ENCODE peak calls at places on chromosomes 1 and 21, in four cellular contexts. D is H54; M is mesothelial cell of epicardium; B is stimulated activated CD8-positive, alpha-beta memory T cell treated with anti-CD3 and anti-CD28 coated beads, Interleukin-15, amount 100 ng/mL, for 1 hour. E is an unnamed sample.

GRCh38 chr21:45270306-45270821 is 17.3 kb downstream of the POFUT2 start:
- DNase-seq in B (no peak), D (no peak), M (no peak), E (no peak)

GRCh38 chr21:15233611-15234010 is 168.8 kb upstream of the NRIP1 start:
- DNase-seq in M (no peak), B (no peak), D (no peak), E (no peak)

GRCh38 chr1:205973377-205974232 is 29.6 kb downstream of the RAB7B start:
- DNase-seq in D (no peak), B (no peak), M (no peak), E (no peak)

GRCh38 chr21:34971656-34972055 is 77.4 kb downstream of the RUNX1 start:
- DNase-seq in D (no peak), M (no peak), B (no peak), E (no peak)

GRCh38 chr1:228217551-228218344 is 9.9 kb downstream of the OBSCN start:
- DNase-seq in B (no peak), M (no peak), D (no peak), E (no peak)

GRCh38 chr1:184075040-184076029 is 23.8 kb downstream of the TSEN15 start:
- DNase-seq in M (no peak), D (no peak), B (no peak), E (peak; percentile 87)

GRCh38 chr21:34916446-34916845 is 132.7 kb downstream of the RUNX1 start:
- DNase-seq in D (no peak), B (no peak), M (no peak), E (no peak)

GRCh38 chr1:174877208-174877673 is 122.5 kb upstream of the CACYBP start:
- DNase-seq in D (no peak), M (no peak), B (no peak), E (peak; percentile 19)

E was measured in fibroblast of the aortic adventitia.